ENCODE peak calls at places on chromosomes 3 and 15, in six cellular contexts. One of them, this sample, is unnamed.

GRCh38 chr3:4670352-4670751 is 177.2 kb downstream of the ITPR1 start:
- DNase-seq in T-helper 1 cell: no peak
- DNase-seq in stomach: no peak
- DNase-seq in A549: peak
- DNase-seq in posterior vena cava: no peak
- DNase-seq in activated CD8-positive, alpha-beta memory T cell treated with anti-CD3 and anti-CD28 coated beads for 1 hour: no peak
- DNase-seq in this sample: no peak

GRCh38 chr3:18357747-18358146 is 67.4 kb downstream of the SATB1 start:
- DNase-seq in A549: no peak
- DNase-seq in posterior vena cava: no peak
- DNase-seq in T-helper 1 cell: no peak
- DNase-seq in activated CD8-positive, alpha-beta memory T cell treated with anti-CD3 and anti-CD28 coated beads for 1 hour: no peak
- DNase-seq in stomach: no peak
- DNase-seq in this sample: no peak

GRCh38 chr3:23071758-23072157 is 131.4 kb upstream of the UBE2E2 start:
- DNase-seq in T-helper 1 cell: no peak
- DNase-seq in activated CD8-positive, alpha-beta memory T cell treated with anti-CD3 and anti-CD28 coated beads for 1 hour: no peak
- DNase-seq in stomach: no peak
- DNase-seq in posterior vena cava: no peak
- DNase-seq in A549: no peak
- DNase-seq in this sample: no peak

GRCh38 chr3:102225407-102226132 is 209.2 kb upstream of the ZPLD1 start:
- DNase-seq in posterior vena cava: no peak
- DNase-seq in A549: peak
- DNase-seq in stomach: no peak
- DNase-seq in activated CD8-positive, alpha-beta memory T cell treated with anti-CD3 and anti-CD28 coated beads for 1 hour: no peak
- DNase-seq in T-helper 1 cell: peak
- DNase-seq in this sample: peak

GRCh38 chr15:28921925-28922711 is 36.3 kb downstream of the APBA2 start:
- DNase-seq in T-helper 1 cell: no peak
- DNase-seq in posterior vena cava: peak
- DNase-seq in activated CD8-positive, alpha-beta memory T cell treated with anti-CD3 and anti-CD28 coated beads for 1 hour: no peak
- DNase-seq in stomach: no peak
- DNase-seq in A549: no peak
- DNase-seq in this sample: no peak

GRCh38 chr15:43517354-43518072 is at the start of gene MAP1A:
- DNase-seq in activated CD8-positive, alpha-beta memory T cell treated with anti-CD3 and anti-CD28 coated beads for 1 hour: no peak
- DNase-seq in stomach: no peak
- DNase-seq in posterior vena cava: peak
- DNase-seq in A549: no peak
- DNase-seq in T-helper 1 cell: no peak
- DNase-seq in this sample: no peak

GRCh38 chr3:124773351-124774304 is 43.4 kb downstream of the UMPS start:
- DNase-seq in T-helper 1 cell: no peak
- DNase-seq in activated CD8-positive, alpha-beta memory T cell treated with anti-CD3 and anti-CD28 coated beads for 1 hour: no peak
- DNase-seq in A549: no peak
- DNase-seq in posterior vena cava: no peak
- DNase-seq in stomach: no peak
- DNase-seq in this sample: no peak

GRCh38 chr3:64548200-64548889 is 139.5 kb downstream of the ADAMTS9 start:
- DNase-seq in A549: no peak
- DNase-seq in T-helper 1 cell: no peak
- DNase-seq in activated CD8-positive, alpha-beta memory T cell treated with anti-CD3 and anti-CD28 coated beads for 1 hour: no peak
- DNase-seq in posterior vena cava: no peak
- DNase-seq in stomach: peak
- DNase-seq in this sample: no peak

GRCh38 chr3:24199775-24200247 is 254.7 kb downstream of the NR1D2 start:
- DNase-seq in posterior vena cava: no peak
- DNase-seq in activated CD8-positive, alpha-beta memory T cell treated with anti-CD3 and anti-CD28 coated beads for 1 hour: no peak
- DNase-seq in stomach: no peak
- DNase-seq in T-helper 1 cell: no peak
- DNase-seq in A549: no peak
- DNase-seq in this sample: no peak

GRCh38 chr15:78565951-78566774 is 843 bp downstream of the CHRNA5 start:
- DNase-seq in activated CD8-positive, alpha-beta memory T cell treated with anti-CD3 and anti-CD28 coated beads for 1 hour: no peak
- DNase-seq in T-helper 1 cell: no peak
- DNase-seq in posterior vena cava: no peak
- DNase-seq in A549: peak
- DNase-seq in stomach: no peak
- DNase-seq in this sample: peak

GRCh38 chr3:186281172-186281571 is 80.9 kb downstream of the DGKG start:
- DNase-seq in posterior vena cava: no peak
- DNase-seq in activated CD8-positive, alpha-beta memory T cell treated with anti-CD3 and anti-CD28 coated beads for 1 hour: no peak
- DNase-seq in A549: no peak
- DNase-seq in T-helper 1 cell: no peak
- DNase-seq in stomach: no peak
- DNase-seq in this sample: no peak

GRCh38 chr3:150232992-150233451 is 175.1 kb upstream of the TSC22D2 start:
- DNase-seq in stomach: peak
- DNase-seq in posterior vena cava: no peak
- DNase-seq in T-helper 1 cell: no peak
- DNase-seq in A549: no peak
- DNase-seq in activated CD8-positive, alpha-beta memory T cell treated with anti-CD3 and anti-CD28 coated beads for 1 hour: no peak
- DNase-seq in this sample: no peak

GRCh38 chr15:50114381-50114780 is 4.7 kb downstream of the ATP8B4 start:
- DNase-seq in A549: no peak
- DNase-seq in T-helper 1 cell: no peak
- DNase-seq in posterior vena cava: peak
- DNase-seq in activated CD8-positive, alpha-beta memory T cell treated with anti-CD3 and anti-CD28 coated beads for 1 hour: no peak
- DNase-seq in stomach: no peak
- DNase-seq in this sample: no peak

GRCh38 chr15:68379759-68380290 is 52.1 kb downstream of the ITGA11 start:
- DNase-seq in A549: no peak
- DNase-seq in activated CD8-positive, alpha-beta memory T cell treated with anti-CD3 and anti-CD28 coated beads for 1 hour: no peak
- DNase-seq in stomach: peak
- DNase-seq in T-helper 1 cell: peak
- DNase-seq in posterior vena cava: peak
- DNase-seq in this sample: no peak

GRCh38 chr15:85755471-85755870 is 39.3 kb downstream of the KLHL25 start:
- DNase-seq in stomach: no peak
- DNase-seq in activated CD8-positive, alpha-beta memory T cell treated with anti-CD3 and anti-CD28 coated beads for 1 hour: no peak
- DNase-seq in posterior vena cava: peak
- DNase-seq in A549: no peak
- DNase-seq in T-helper 1 cell: no peak
- DNase-seq in this sample: no peak

GRCh38 chr3:104273046-104273649 is 1093.6 kb upstream of the ALCAM start:
- DNase-seq in activated CD8-positive, alpha-beta memory T cell treated with anti-CD3 and anti-CD28 coated beads for 1 hour: no peak
- DNase-seq in A549: no peak
- DNase-seq in T-helper 1 cell: no peak
- DNase-seq in posterior vena cava: no peak
- DNase-seq in stomach: no peak
- DNase-seq in this sample: no peak

GRCh38 chr3:72597756-72598195 is 250.5 kb downstream of the SHQ1 start:
- DNase-seq in posterior vena cava: no peak
- DNase-seq in A549: no peak
- DNase-seq in activated CD8-positive, alpha-beta memory T cell treated with anti-CD3 and anti-CD28 coated beads for 1 hour: no peak
- DNase-seq in stomach: no peak
- DNase-seq in T-helper 1 cell: no peak
- DNase-seq in this sample: peak

GRCh38 chr3:194043516-194043915 is 92.4 kb upstream of the HES1 start:
- DNase-seq in T-helper 1 cell: no peak
- DNase-seq in posterior vena cava: no peak
- DNase-seq in stomach: no peak
- DNase-seq in A549: no peak
- DNase-seq in activated CD8-positive, alpha-beta memory T cell treated with anti-CD3 and anti-CD28 coated beads for 1 hour: no peak
- DNase-seq in this sample: no peak

GRCh38 chr3:99602183-99602582 is 36.2 kb upstream of the COL8A1 start:
- DNase-seq in stomach: no peak
- DNase-seq in A549: no peak
- DNase-seq in posterior vena cava: no peak
- DNase-seq in activated CD8-positive, alpha-beta memory T cell treated with anti-CD3 and anti-CD28 coated beads for 1 hour: no peak
- DNase-seq in T-helper 1 cell: no peak
- DNase-seq in this sample: no peak

GRCh38 chr3:185992801-185993467 is 55.1 kb upstream of the TRA2B start:
- DNase-seq in T-helper 1 cell: no peak
- DNase-seq in posterior vena cava: no peak
- DNase-seq in A549: no peak
- DNase-seq in stomach: no peak
- DNase-seq in activated CD8-positive, alpha-beta memory T cell treated with anti-CD3 and anti-CD28 coated beads for 1 hour: no peak
- DNase-seq in this sample: no peak

GRCh38 chr15:96947296-96947695 is 616.8 kb downstream of the NR2F2 start:
- DNase-seq in activated CD8-positive, alpha-beta memory T cell treated with anti-CD3 and anti-CD28 coated beads for 1 hour: no peak
- DNase-seq in A549: no peak
- DNase-seq in posterior vena cava: no peak
- DNase-seq in stomach: no peak
- DNase-seq in T-helper 1 cell: no peak
- DNase-seq in this sample: no peak

GRCh38 chr3:156816091-156816793 is 9.9 kb upstream of the LEKR1 start:
- DNase-seq in activated CD8-positive, alpha-beta memory T cell treated with anti-CD3 and anti-CD28 coated beads for 1 hour: no peak
- DNase-seq in T-helper 1 cell: peak
- DNase-seq in A549: no peak
- DNase-seq in stomach: peak
- DNase-seq in posterior vena cava: peak
- DNase-seq in this sample: peak

GRCh38 chr15:80755884-80756283 is 23.3 kb upstream of the CEMIP start:
- DNase-seq in posterior vena cava: no peak
- DNase-seq in activated CD8-positive, alpha-beta memory T cell treated with anti-CD3 and anti-CD28 coated beads for 1 hour: no peak
- DNase-seq in stomach: no peak
- DNase-seq in A549: no peak
- DNase-seq in T-helper 1 cell: no peak
- DNase-seq in this sample: no peak

GRCh38 chr15:85408270-85408746 is 27.9 kb downstream of the AKAP13 start:
- DNase-seq in activated CD8-positive, alpha-beta memory T cell treated with anti-CD3 and anti-CD28 coated beads for 1 hour: no peak
- DNase-seq in T-helper 1 cell: peak
- DNase-seq in stomach: no peak
- DNase-seq in posterior vena cava: no peak
- DNase-seq in A549: no peak
- DNase-seq in this sample: no peak

GRCh38 chr15:60727661-60728060 is 248.7 kb upstream of the ICE2 start:
- DNase-seq in T-helper 1 cell: no peak
- DNase-seq in posterior vena cava: no peak
- DNase-seq in A549: no peak
- DNase-seq in stomach: no peak
- DNase-seq in activated CD8-positive, alpha-beta memory T cell treated with anti-CD3 and anti-CD28 coated beads for 1 hour: no peak
- DNase-seq in this sample: no peak

GRCh38 chr15:51286816-51287215 is 51.6 kb downstream of the CYP19A1 start:
- DNase-seq in A549: no peak
- DNase-seq in stomach: no peak
- DNase-seq in posterior vena cava: no peak
- DNase-seq in T-helper 1 cell: no peak
- DNase-seq in activated CD8-positive, alpha-beta memory T cell treated with anti-CD3 and anti-CD28 coated beads for 1 hour: no peak
- DNase-seq in this sample: no peak

GRCh38 chr3:170424879-170425278 is 6.2 kb downstream of the CLDN11 start:
- DNase-seq in activated CD8-positive, alpha-beta memory T cell treated with anti-CD3 and anti-CD28 coated beads for 1 hour: no peak
- DNase-seq in stomach: no peak
- DNase-seq in T-helper 1 cell: no peak
- DNase-seq in posterior vena cava: no peak
- DNase-seq in A549: no peak
- DNase-seq in this sample: no peak

GRCh38 chr3:152282813-152283212 is 14.1 kb downstream of the MBNL1 start:
- DNase-seq in stomach: no peak
- DNase-seq in activated CD8-positive, alpha-beta memory T cell treated with anti-CD3 and anti-CD28 coated beads for 1 hour: no peak
- DNase-seq in posterior vena cava: no peak
- DNase-seq in A549: no peak
- DNase-seq in T-helper 1 cell: no peak
- DNase-seq in this sample: no peak

GRCh38 chr3:71219744-71220638 is 363.5 kb downstream of the FOXP1 start:
- DNase-seq in stomach: no peak
- DNase-seq in activated CD8-positive, alpha-beta memory T cell treated with anti-CD3 and anti-CD28 coated beads for 1 hour: no peak
- DNase-seq in posterior vena cava: no peak
- DNase-seq in A549: no peak
- DNase-seq in T-helper 1 cell: peak
- DNase-seq in this sample: no peak

GRCh38 chr3:142285057-142285666 is 59.8 kb upstream of the GK5 start:
- DNase-seq in stomach: no peak
- DNase-seq in posterior vena cava: no peak
- DNase-seq in T-helper 1 cell: no peak
- DNase-seq in A549: no peak
- DNase-seq in activated CD8-positive, alpha-beta memory T cell treated with anti-CD3 and anti-CD28 coated beads for 1 hour: no peak
- DNase-seq in this sample: no peak

GRCh38 chr3:87370007-87370406 is 93.6 kb upstream of the POU1F1 start:
- DNase-seq in A549: no peak
- DNase-seq in T-helper 1 cell: no peak
- DNase-seq in activated CD8-positive, alpha-beta memory T cell treated with anti-CD3 and anti-CD28 coated beads for 1 hour: no peak
- DNase-seq in stomach: no peak
- DNase-seq in posterior vena cava: no peak
- DNase-seq in this sample: no peak

GRCh38 chr3:1404270-1404669 is 311.4 kb downstream of the CNTN6 start:
- DNase-seq in activated CD8-positive, alpha-beta memory T cell treated with anti-CD3 and anti-CD28 coated beads for 1 hour: no peak
- DNase-seq in A549: no peak
- DNase-seq in T-helper 1 cell: no peak
- DNase-seq in stomach: peak
- DNase-seq in posterior vena cava: no peak
- DNase-seq in this sample: no peak

GRCh38 chr3:131109156-131109555 is 82.5 kb downstream of the NEK11 start:
- DNase-seq in posterior vena cava: no peak
- DNase-seq in T-helper 1 cell: no peak
- DNase-seq in A549: no peak
- DNase-seq in stomach: no peak
- DNase-seq in activated CD8-positive, alpha-beta memory T cell treated with anti-CD3 and anti-CD28 coated beads for 1 hour: no peak
- DNase-seq in this sample: no peak

GRCh38 chr3:29324180-29324651 is 43.3 kb downstream of the RBMS3 start:
- DNase-seq in posterior vena cava: peak
- DNase-seq in activated CD8-positive, alpha-beta memory T cell treated with anti-CD3 and anti-CD28 coated beads for 1 hour: no peak
- DNase-seq in A549: peak
- DNase-seq in T-helper 1 cell: peak
- DNase-seq in stomach: peak
- DNase-seq in this sample: peak